ENCODE peak calls at places on chromosome 10, in ten cellular contexts. H, I, K, L, P, Q, F, G, C and X are unnamed samples.

GRCh38 chr10:129854796-129855705 is 109.0 kb downstream of the EBF3 start:
- DNase-seq in H (no peak), I (no peak), K (no peak), L (no peak), P (no peak), Q (no peak), F (no peak), G (no peak), C (no peak), X (no peak)

GRCh38 chr10:8159628-8160165 is 105.2 kb downstream of the GATA3 start:
- DNase-seq in H (no peak), I (no peak), K (no peak), L (no peak), P (no peak), Q (no peak), F (no peak), G (no peak), C (no peak), X (no peak)

GRCh38 chr10:122504551-122504950 is 43.2 kb downstream of the HTRA1 start:
- DNase-seq in H (peak), I (no peak), K (no peak), L (peak), P (no peak), Q (no peak), F (no peak), G (no peak), C (no peak), X (no peak)

GRCh38 chr10:89283174-89283987 is 18.5 kb upstream of the IFIT2 start:
- DNase-seq in H (no peak), I (no peak), K (no peak), L (no peak), P (no peak), Q (no peak), F (no peak), G (no peak), C (no peak), X (no peak)

GRCh38 chr10:124220547-124220946 is 127.1 kb upstream of the CHST15 start:
- DNase-seq in H (no peak), I (no peak), K (no peak), L (no peak), P (no peak), Q (no peak), F (no peak), G (no peak), C (no peak), X (no peak)

GRCh38 chr10:119526149-119526548 is 16.4 kb downstream of the RGS10 start:
- DNase-seq in H (no peak), I (no peak), K (no peak), L (no peak), P (peak), Q (no peak), F (no peak), G (no peak), C (no peak), X (no peak)

GRCh38 chr10:34444223-34445183 is 370.6 kb downstream of the PARD3 start:
- DNase-seq in H (no peak), I (no peak), K (no peak), L (no peak), P (no peak), Q (no peak), F (no peak), G (no peak), C (no peak), X (no peak)

GRCh38 chr10:33413093-33413442 is 78.6 kb upstream of the NRP1 start:
- DNase-seq in H (no peak), I (no peak), K (no peak), L (no peak), P (no peak), Q (no peak), F (no peak), G (no peak), C (no peak), X (no peak)

GRCh38 chr10:35347088-35347487 is 10.8 kb downstream of the CCNY start:
- DNase-seq in H (no peak), I (no peak), K (no peak), L (no peak), P (no peak), Q (no peak), F (no peak), G (no peak), C (no peak), X (no peak)

GRCh38 chr10:4280481-4281206 is 495.6 kb upstream of the KLF6 start:
- DNase-seq in H (no peak), I (no peak), K (no peak), L (no peak), P (no peak), Q (peak), F (no peak), G (no peak), C (no peak), X (no peak)

GRCh38 chr10:71562884-71563283 is 156.7 kb downstream of the C10orf105 start:
- DNase-seq in H (no peak), I (no peak), K (no peak), L (no peak), P (no peak), Q (no peak), F (no peak), G (no peak), C (no peak), X (no peak)

GRCh38 chr10:32105782-32106382 is 49.7 kb upstream of the KIF5B start:
- DNase-seq in H (no peak), I (no peak), K (no peak), L (no peak), P (no peak), Q (no peak), F (no peak), G (no peak), C (no peak), X (no peak)

GRCh38 chr10:113858541-113858940 is 4.1 kb downstream of the NHLRC2 start:
- DNase-seq in H (no peak), I (peak), K (no peak), L (no peak), P (no peak), Q (no peak), F (no peak), G (no peak), C (no peak), X (peak)

GRCh38 chr10:50347394-50347802 is 96.1 kb upstream of the ASAH2 start:
- DNase-seq in H (no peak), I (peak), K (no peak), L (no peak), P (no peak), Q (no peak), F (peak), G (no peak), C (no peak), X (no peak)

GRCh38 chr10:128116851-128117615 is 9.2 kb downstream of the MKI67 start:
- DNase-seq in H (no peak), I (no peak), K (no peak), L (no peak), P (no peak), Q (no peak), F (no peak), G (no peak), C (no peak), X (peak)

GRCh38 chr10:4431114-4431862 is 394.7 kb upstream of the AKR1E2 start:
- DNase-seq in H (no peak), I (no peak), K (no peak), L (peak), P (no peak), Q (no peak), F (no peak), G (no peak), C (no peak), X (no peak)

GRCh38 chr10:60810437-60811182 is 32.3 kb downstream of the CDK1 start:
- DNase-seq in H (no peak), I (peak), K (no peak), L (no peak), P (no peak), Q (no peak), F (no peak), G (no peak), C (no peak), X (no peak)

GRCh38 chr10:29861811-29862505 is 197.4 kb downstream of the JCAD start:
- DNase-seq in H (no peak), I (no peak), K (no peak), L (no peak), P (no peak), Q (no peak), F (no peak), G (no peak), C (no peak), X (no peak)

GRCh38 chr10:114545071-114545470 is 113.0 kb downstream of the ABLIM1 start:
- DNase-seq in H (no peak), I (no peak), K (no peak), L (no peak), P (no peak), Q (no peak), F (no peak), G (no peak), C (no peak), X (no peak)

GRCh38 chr10:119333146-119333792 is 125.9 kb downstream of the GRK5 start:
- DNase-seq in H (no peak), I (peak), K (no peak), L (no peak), P (peak), Q (no peak), F (no peak), G (peak), C (peak), X (no peak)